ENCODE peak calls at places on chromosomes 1 and 21, in five cellular contexts. E, W, O, R and I are unnamed samples.

GRCh38 chr1:202694354-202694753 is 15.9 kb downstream of the SYT2 start:
- DNase-seq in E (no peak), R (no peak), W (no peak), O (no peak), I (no peak)

GRCh38 chr1:156420209-156421061 is 51.4 kb downstream of the RHBG start:
- DNase-seq in E (no peak), W (no peak), R (no peak), O (no peak), I (no peak)

GRCh38 chr1:42142894-42143675 is 10.1 kb upstream of the GUCA2B start:
- DNase-seq in E (no peak), W (no peak), R (no peak), O (no peak), I (no peak)

GRCh38 chr21:44443291-44443890 is 11.9 kb upstream of the LRRC3 start:
- DNase-seq in O (no peak), R (no peak), E (no peak), W (peak), I (no peak)

GRCh38 chr1:21631944-21632887 is 36.9 kb downstream of the RAP1GAP start:
- DNase-seq in R (peak), W (no peak), O (no peak), E (no peak), I (no peak)

GRCh38 chr1:17523487-17524029 is 15.9 kb upstream of the ARHGEF10L start:
- DNase-seq in E (no peak), O (no peak), W (no peak), R (no peak), I (no peak)

GRCh38 chr1:73998348-73998959 is 199.5 kb downstream of the LRRIQ3 start:
- DNase-seq in W (no peak), O (peak), R (peak), E (no peak), I (no peak)

GRCh38 chr21:46392921-46393320 is 65.8 kb upstream of the DIP2A start:
- DNase-seq in W (peak), R (peak), O (no peak), E (peak), I (peak)

GRCh38 chr1:210446479-210446878 is 117.8 kb downstream of the HHAT start:
- DNase-seq in R (no peak), E (no peak), O (no peak), W (no peak), I (no peak)

GRCh38 chr1:89607888-89608626 is 24.9 kb upstream of the LRRC8C start:
- DNase-seq in E (peak), O (no peak), W (no peak), R (peak), I (no peak)

GRCh38 chr1:40384413-40384762 is 10.9 kb downstream of the SMAP2 start:
- DNase-seq in W (no peak), E (no peak), O (no peak), R (peak), I (no peak)

GRCh38 chr1:162136760-162137537 is 67.5 kb downstream of the NOS1AP start:
- DNase-seq in R (peak), W (no peak), O (peak), E (no peak), I (no peak)

GRCh38 chr1:41174170-41174569 is 67.9 kb downstream of the SCMH1 start:
- DNase-seq in O (no peak), R (no peak), E (no peak), W (no peak), I (no peak)

GRCh38 chr1:22318279-22318983 is 133.2 kb upstream of the ZBTB40 start:
- DNase-seq in W (no peak), R (no peak), E (no peak), O (no peak), I (no peak)

GRCh38 chr1:227043755-227044154 is 103.7 kb downstream of the COQ8A start:
- DNase-seq in E (no peak), R (peak), O (peak), W (no peak), I (no peak)

GRCh38 chr1:3571263-3571662 is 40.0 kb downstream of the MEGF6 start:
- DNase-seq in R (no peak), E (no peak), O (no peak), W (no peak), I (no peak)
- H3K4me3 ChIP-seq in R (no peak), E (no peak), O (no peak), W (no peak), I (no peak)

GRCh38 chr1:151988405-151988851 is 5.2 kb downstream of the S100A10 start:
- DNase-seq in E (no peak), R (peak), W (no peak), O (peak), I (no peak)
- H3K27ac ChIP-seq in E (peak), R (no peak), W (peak), O (peak), I (peak)

DNA sequence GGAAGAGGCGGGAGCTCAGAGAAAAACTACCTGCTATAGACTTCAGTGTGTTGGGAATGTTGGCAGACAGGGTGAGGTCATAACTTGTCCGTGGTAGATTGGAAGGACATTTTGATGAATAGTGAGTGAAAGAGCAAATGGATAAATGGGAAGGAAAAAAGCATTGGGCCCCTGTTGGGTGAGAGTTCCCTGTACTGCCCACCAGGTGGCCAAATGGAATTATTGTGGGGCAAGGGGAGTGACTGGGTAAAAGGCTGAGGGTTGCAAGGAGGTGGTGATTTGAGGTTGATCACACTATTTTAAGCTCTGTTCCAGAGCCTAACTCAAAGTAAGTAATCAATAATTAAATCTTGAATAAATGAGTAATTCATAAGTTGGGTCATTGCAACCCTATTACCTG is 60.4 kb downstream of the MRPS6 start:
- DNase-seq in R (no peak), E (no peak), W (no peak), O (no peak), I (no peak)
- TF ChIP-seq CTCF in R (peak), E (no peak), W (peak), O (no peak), I (peak)

GRCh38 chr1:10122926-10123325 is 87.4 kb upstream of the KIF1B start:
- DNase-seq in E (no peak), O (no peak), R (no peak), W (peak), I (no peak)
- H3K4me3 ChIP-seq in E (no peak), O (no peak), R (no peak), W (no peak), I (no peak)

DNA sequence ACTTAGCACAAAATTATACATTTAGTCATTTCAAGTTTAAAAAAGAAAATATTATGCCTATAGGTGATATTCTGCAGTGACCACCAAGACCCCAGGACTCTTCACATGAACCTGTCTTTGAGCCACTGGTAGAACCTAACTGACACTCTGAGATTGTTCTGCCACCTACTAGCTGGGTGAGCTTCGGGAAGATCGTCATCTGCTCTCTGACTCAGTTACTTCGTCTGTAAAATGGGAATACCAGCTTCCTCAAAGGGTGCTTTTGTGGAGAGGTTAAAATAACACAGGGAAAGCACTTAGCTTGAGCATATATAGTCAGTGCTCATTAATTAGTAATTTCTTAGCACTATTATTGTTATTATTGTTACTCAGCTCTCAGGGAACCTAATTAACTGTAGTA is 228.5 kb upstream of the JUN start:
- DNase-seq in O (no peak), W (no peak), R (no peak), E (no peak), I (no peak)
- H3K27ac ChIP-seq in O (no peak), W (peak), R (no peak), E (peak), I (peak)

GRCh38 chr1:235908742-235909520 is 42.2 kb upstream of the LYST start:
- DNase-seq in W (no peak), R (peak), O (peak), E (no peak), I (no peak)

GRCh38 chr1:235902638-235903542 is 36.2 kb upstream of the LYST start:
- DNase-seq in W (peak), E (no peak), R (peak), O (peak), I (no peak)

GRCh38 chr1:235907187-235907896 is 40.6 kb upstream of the LYST start:
- DNase-seq in E (no peak), O (no peak), W (no peak), R (no peak), I (no peak)

GRCh38 chr1:235907897-235908240 is 41.2 kb upstream of the LYST start:
- DNase-seq in O (no peak), R (no peak), E (no peak), W (no peak), I (no peak)

DNA sequence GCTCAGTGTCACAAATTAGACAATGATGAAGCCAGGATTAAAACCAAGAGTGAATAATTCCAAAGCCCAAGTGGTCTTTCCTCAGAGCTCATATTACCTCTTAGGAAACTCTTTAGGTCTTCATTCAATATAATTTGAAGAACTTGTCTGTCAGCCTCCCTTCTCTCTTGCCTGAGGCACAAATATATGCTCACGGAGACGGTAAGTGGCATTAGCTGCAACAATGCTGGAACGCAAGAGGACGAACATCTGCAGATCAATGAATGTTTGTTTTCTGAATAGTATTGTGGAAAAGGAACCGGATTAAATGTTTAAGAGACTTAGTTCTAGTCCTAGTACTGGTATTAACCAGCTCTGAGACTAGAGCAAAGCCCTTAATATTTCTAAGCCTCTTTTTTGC is 39.7 kb upstream of the LYST start:
- DNase-seq in W (no peak), O (no peak), R (no peak), E (no peak), I (no peak)
- TF ChIP-seq CTCF in W (no peak), O (no peak), R (no peak), E (no peak), I (no peak)

GRCh38 chr1:84152649-84153056 is 8.6 kb downstream of the PRKACB start:
- DNase-seq in R (peak), W (no peak), O (no peak), E (no peak), I (no peak)

GRCh38 chr1:84159533-84160240 is 15.6 kb downstream of the PRKACB start:
- DNase-seq in W (no peak), E (no peak), R (no peak), O (no peak), I (no peak)

GRCh38 chr1:84156210-84156621 is 12.1 kb downstream of the PRKACB start:
- DNase-seq in W (no peak), O (peak), R (peak), E (no peak), I (no peak)

DNA sequence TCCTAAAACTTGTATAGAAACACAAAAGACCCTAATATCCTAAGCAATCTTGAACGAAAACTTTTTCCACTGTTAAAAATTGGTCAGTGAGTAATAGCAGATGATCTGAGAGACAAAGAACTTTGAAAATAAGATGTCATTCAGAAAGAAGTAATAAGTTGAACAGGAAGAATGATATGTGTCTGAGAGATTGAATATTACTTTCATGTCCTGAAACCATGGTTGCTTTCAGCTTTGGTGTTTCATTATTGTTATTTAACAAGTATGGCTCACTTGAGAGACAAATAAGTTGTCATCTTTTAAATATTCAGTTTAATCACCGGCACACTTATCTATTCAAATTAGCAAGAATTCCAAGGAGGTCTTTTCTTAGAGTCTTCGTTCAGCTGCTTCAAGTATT is 11.4 kb downstream of the PRKACB start:
- DNase-seq in E (no peak), O (no peak), W (no peak), R (no peak), I (no peak)
- H3K4me3 ChIP-seq in E (no peak), O (no peak), W (no peak), R (no peak), I (no peak)

DNA sequence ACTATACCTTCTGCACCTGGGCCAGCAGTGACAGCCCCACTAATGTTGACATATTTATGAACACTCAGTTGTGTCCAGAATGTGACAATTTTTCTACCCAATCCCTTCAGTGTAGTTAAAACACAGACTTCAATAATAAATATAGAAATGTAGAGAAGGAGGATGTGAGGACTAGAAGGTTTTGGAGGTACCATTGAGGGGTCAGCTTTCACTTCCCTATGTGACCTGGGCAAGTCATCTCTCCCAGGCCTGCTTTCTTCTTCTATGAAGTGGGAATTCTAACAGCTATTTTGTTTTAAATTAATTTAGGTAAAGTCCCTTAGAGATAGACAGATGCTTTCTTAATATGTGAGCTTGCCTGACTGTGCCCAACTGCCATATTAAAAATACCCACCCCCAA is 159.0 kb upstream of the KCNK2 start:
- DNase-seq in O (no peak), R (no peak), E (no peak), W (no peak), I (no peak)
- H3K27ac ChIP-seq in O (no peak), R (no peak), E (no peak), W (no peak), I (no peak)